ENCODE peak calls at places on chromosomes 11 and 22, in ten cellular contexts. One of them, this sample, is unnamed.
A peak's percentile ranks its signal among the peaks of the same experiment; 100 is the strongest.

GRCh38 chr11:78551066-78551465 is 23.6 kb downstream of the NARS2 start:
- DNase-seq in D721Med: no peak
- DNase-seq in heart left ventricle: no peak
- DNase-seq in mucosa of descending colon: no peak
- DNase-seq in AG10803: no peak
- DNase-seq in dorsolateral prefrontal cortex: no peak
- DNase-seq in WERI-Rb-1: no peak
- DNase-seq in AG09309: no peak
- DNase-seq in HFFc6: no peak
- DNase-seq in astrocyte of the cerebellum: no peak
- DNase-seq in this sample: no peak

GRCh38 chr11:102436546-102436945 is 16.0 kb downstream of the TMEM123 start:
- DNase-seq in D721Med: no peak
- DNase-seq in heart left ventricle: no peak
- DNase-seq in mucosa of descending colon: no peak
- DNase-seq in AG10803: peak; percentile 93
- DNase-seq in dorsolateral prefrontal cortex: no peak
- DNase-seq in WERI-Rb-1: no peak
- DNase-seq in AG09309: peak; percentile 74
- DNase-seq in HFFc6: peak; percentile 67
- DNase-seq in astrocyte of the cerebellum: no peak
- DNase-seq in this sample: no peak

GRCh38 chr11:127643659-127644058 is 643.1 kb upstream of the KIRREL3 start:
- DNase-seq in D721Med: no peak
- DNase-seq in heart left ventricle: no peak
- DNase-seq in mucosa of descending colon: no peak
- DNase-seq in AG10803: no peak
- DNase-seq in dorsolateral prefrontal cortex: no peak
- DNase-seq in WERI-Rb-1: peak; percentile 21
- DNase-seq in AG09309: no peak
- DNase-seq in HFFc6: no peak
- DNase-seq in astrocyte of the cerebellum: no peak
- DNase-seq in this sample: no peak

GRCh38 chr11:83070878-83071640 is 638 bp downstream of the RAB30 start:
- DNase-seq in D721Med: no peak
- DNase-seq in heart left ventricle: peak; percentile 59
- DNase-seq in mucosa of descending colon: peak; percentile 63
- DNase-seq in AG10803: peak; percentile 29
- DNase-seq in dorsolateral prefrontal cortex: peak; percentile 40
- DNase-seq in WERI-Rb-1: peak; percentile 40
- DNase-seq in AG09309: no peak
- DNase-seq in HFFc6: no peak
- DNase-seq in astrocyte of the cerebellum: no peak
- DNase-seq in this sample: no peak

GRCh38 chr11:10906521-10906920 is 48.7 kb upstream of the ZBED5 start:
- DNase-seq in D721Med: no peak
- DNase-seq in heart left ventricle: no peak
- DNase-seq in mucosa of descending colon: no peak
- DNase-seq in AG10803: peak; percentile 87
- DNase-seq in dorsolateral prefrontal cortex: no peak
- DNase-seq in WERI-Rb-1: no peak
- DNase-seq in AG09309: no peak
- DNase-seq in HFFc6: peak; percentile 82
- DNase-seq in astrocyte of the cerebellum: no peak
- DNase-seq in this sample: no peak

GRCh38 chr22:40679964-40680818 is 907 bp downstream of the MCHR1 start:
- DNase-seq in D721Med: peak; percentile 47
- DNase-seq in heart left ventricle: no peak
- DNase-seq in mucosa of descending colon: no peak
- DNase-seq in AG10803: peak; percentile 58
- DNase-seq in dorsolateral prefrontal cortex: no peak
- DNase-seq in WERI-Rb-1: peak; percentile 77
- DNase-seq in AG09309: no peak
- DNase-seq in HFFc6: peak; percentile 23
- DNase-seq in astrocyte of the cerebellum: no peak
- DNase-seq in this sample: no peak

GRCh38 chr11:116162086-116162485 is 610.7 kb downstream of the BUD13 start:
- DNase-seq in D721Med: no peak
- DNase-seq in heart left ventricle: no peak
- DNase-seq in mucosa of descending colon: no peak
- DNase-seq in AG10803: no peak
- DNase-seq in dorsolateral prefrontal cortex: no peak
- DNase-seq in WERI-Rb-1: no peak
- DNase-seq in AG09309: no peak
- DNase-seq in HFFc6: no peak
- DNase-seq in astrocyte of the cerebellum: no peak
- DNase-seq in this sample: no peak

GRCh38 chr11:28123151-28123571 is 15.0 kb downstream of the METTL15 start:
- DNase-seq in D721Med: no peak
- DNase-seq in heart left ventricle: no peak
- DNase-seq in mucosa of descending colon: no peak
- DNase-seq in AG10803: peak; percentile 28
- DNase-seq in dorsolateral prefrontal cortex: no peak
- DNase-seq in WERI-Rb-1: no peak
- DNase-seq in AG09309: peak; percentile 21
- DNase-seq in HFFc6: peak; percentile 38
- DNase-seq in astrocyte of the cerebellum: no peak
- DNase-seq in this sample: no peak

GRCh38 chr11:44226945-44227344 is 83.0 kb downstream of the ALX4 start:
- DNase-seq in D721Med: no peak
- DNase-seq in heart left ventricle: no peak
- DNase-seq in mucosa of descending colon: no peak
- DNase-seq in AG10803: no peak
- DNase-seq in dorsolateral prefrontal cortex: no peak
- DNase-seq in WERI-Rb-1: no peak
- DNase-seq in AG09309: no peak
- DNase-seq in HFFc6: no peak
- DNase-seq in astrocyte of the cerebellum: no peak
- DNase-seq in this sample: no peak

GRCh38 chr11:44224867-44225501 is 85.0 kb downstream of the ALX4 start:
- DNase-seq in D721Med: no peak
- DNase-seq in heart left ventricle: peak; percentile 15
- DNase-seq in mucosa of descending colon: no peak
- DNase-seq in AG10803: no peak
- DNase-seq in dorsolateral prefrontal cortex: no peak
- DNase-seq in WERI-Rb-1: no peak
- DNase-seq in AG09309: no peak
- DNase-seq in HFFc6: no peak
- DNase-seq in astrocyte of the cerebellum: no peak
- DNase-seq in this sample: no peak

GRCh38 chr11:44226472-44226871 is 83.5 kb downstream of the ALX4 start:
- DNase-seq in D721Med: no peak
- DNase-seq in heart left ventricle: no peak
- DNase-seq in mucosa of descending colon: no peak
- DNase-seq in AG10803: no peak
- DNase-seq in dorsolateral prefrontal cortex: no peak
- DNase-seq in WERI-Rb-1: no peak
- DNase-seq in AG09309: no peak
- DNase-seq in HFFc6: no peak
- DNase-seq in astrocyte of the cerebellum: no peak
- DNase-seq in this sample: no peak

GRCh38 chr11:44229003-44229570 is 80.9 kb downstream of the ALX4 start:
- DNase-seq in D721Med: no peak
- DNase-seq in heart left ventricle: no peak
- DNase-seq in mucosa of descending colon: peak; percentile 43
- DNase-seq in AG10803: peak; percentile 22
- DNase-seq in dorsolateral prefrontal cortex: no peak
- DNase-seq in WERI-Rb-1: no peak
- DNase-seq in AG09309: no peak
- DNase-seq in HFFc6: no peak
- DNase-seq in astrocyte of the cerebellum: no peak
- DNase-seq in this sample: no peak

DNA sequence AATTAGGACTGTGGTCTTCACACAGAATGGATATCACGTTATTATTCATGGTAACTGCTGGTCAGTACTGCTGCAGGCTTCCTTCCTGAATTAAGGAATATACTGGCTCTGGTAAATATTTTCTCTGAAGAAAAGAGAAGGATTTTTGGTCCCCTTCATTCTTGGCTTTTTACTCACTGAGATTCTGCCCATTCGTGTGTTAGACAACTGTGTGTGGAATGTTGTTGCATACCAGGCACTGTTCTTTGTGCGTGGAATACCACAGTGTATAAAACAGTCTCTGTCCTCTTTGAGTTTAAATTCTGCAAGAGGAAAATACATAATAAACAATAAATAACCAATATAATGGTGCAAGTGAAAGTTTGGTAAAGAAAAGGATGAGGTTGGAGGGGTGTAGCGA is 80.3 kb downstream of the ALX4 start:
- DNase-seq in D721Med: no peak
- DNase-seq in heart left ventricle: no peak
- DNase-seq in mucosa of descending colon: no peak
- DNase-seq in AG10803: peak; percentile 71
- DNase-seq in dorsolateral prefrontal cortex: no peak
- DNase-seq in WERI-Rb-1: no peak
- DNase-seq in AG09309: no peak
- DNase-seq in HFFc6: peak; percentile 45
- DNase-seq in astrocyte of the cerebellum: no peak
- DNase-seq in this sample: no peak
- TF ChIP-seq CTCF in D721Med: no peak
- TF ChIP-seq CTCF in heart left ventricle: no peak
- TF ChIP-seq CTCF in mucosa of descending colon: no peak
- TF ChIP-seq CTCF in AG10803: no peak
- TF ChIP-seq CTCF in dorsolateral prefrontal cortex: no peak
- TF ChIP-seq CTCF in WERI-Rb-1: no peak
- TF ChIP-seq CTCF in AG09309: no peak
- TF ChIP-seq CTCF in HFFc6: no peak
- TF ChIP-seq CTCF in astrocyte of the cerebellum: no peak
- TF ChIP-seq CTCF in this sample: no peak

GRCh38 chr22:46833228-46833627 is 70.8 kb downstream of the TBC1D22A start:
- DNase-seq in D721Med: no peak
- DNase-seq in heart left ventricle: no peak
- DNase-seq in mucosa of descending colon: no peak
- DNase-seq in AG10803: no peak
- DNase-seq in dorsolateral prefrontal cortex: no peak
- DNase-seq in WERI-Rb-1: peak; percentile 73
- DNase-seq in AG09309: no peak
- DNase-seq in HFFc6: no peak
- DNase-seq in astrocyte of the cerebellum: no peak
- DNase-seq in this sample: no peak
- TF ChIP-seq CTCF in D721Med: no peak
- TF ChIP-seq CTCF in heart left ventricle: peak; percentile 33
- TF ChIP-seq CTCF in mucosa of descending colon: no peak
- TF ChIP-seq CTCF in AG10803: no peak
- TF ChIP-seq CTCF in dorsolateral prefrontal cortex: peak; percentile 22
- TF ChIP-seq CTCF in WERI-Rb-1: peak; percentile 76
- TF ChIP-seq CTCF in AG09309: peak; percentile 12
- TF ChIP-seq CTCF in HFFc6: peak; percentile 39
- TF ChIP-seq CTCF in astrocyte of the cerebellum: peak; percentile 59
- TF ChIP-seq CTCF in this sample: no peak

GRCh38 chr22:35564975-35565867 is 24.6 kb downstream of the RASD2 start:
- DNase-seq in D721Med: no peak
- DNase-seq in heart left ventricle: no peak
- DNase-seq in mucosa of descending colon: no peak
- DNase-seq in AG10803: peak; percentile 72
- DNase-seq in dorsolateral prefrontal cortex: no peak
- DNase-seq in WERI-Rb-1: no peak
- DNase-seq in AG09309: no peak
- DNase-seq in HFFc6: no peak
- DNase-seq in astrocyte of the cerebellum: peak; percentile 57
- DNase-seq in this sample: no peak
- TF ChIP-seq CTCF in D721Med: no peak
- TF ChIP-seq CTCF in heart left ventricle: no peak
- TF ChIP-seq CTCF in mucosa of descending colon: no peak
- TF ChIP-seq CTCF in AG10803: no peak
- TF ChIP-seq CTCF in dorsolateral prefrontal cortex: no peak
- TF ChIP-seq CTCF in WERI-Rb-1: no peak
- TF ChIP-seq CTCF in AG09309: peak; percentile 9
- TF ChIP-seq CTCF in HFFc6: no peak
- TF ChIP-seq CTCF in astrocyte of the cerebellum: no peak
- TF ChIP-seq CTCF in this sample: no peak

GRCh38 chr11:61589961-61590360 is 9.1 kb upstream of the SYT7 start:
- DNase-seq in D721Med: no peak
- DNase-seq in heart left ventricle: no peak
- DNase-seq in mucosa of descending colon: no peak
- DNase-seq in AG10803: no peak
- DNase-seq in dorsolateral prefrontal cortex: no peak
- DNase-seq in WERI-Rb-1: no peak
- DNase-seq in AG09309: no peak
- DNase-seq in HFFc6: no peak
- DNase-seq in astrocyte of the cerebellum: no peak
- DNase-seq in this sample: no peak

GRCh38 chr11:61585115-61585514 is 4.2 kb upstream of the SYT7 start:
- DNase-seq in D721Med: no peak
- DNase-seq in heart left ventricle: no peak
- DNase-seq in mucosa of descending colon: no peak
- DNase-seq in AG10803: no peak
- DNase-seq in dorsolateral prefrontal cortex: no peak
- DNase-seq in WERI-Rb-1: no peak
- DNase-seq in AG09309: no peak
- DNase-seq in HFFc6: no peak
- DNase-seq in astrocyte of the cerebellum: no peak
- DNase-seq in this sample: no peak

GRCh38 chr11:61587541-61587941 is 6.7 kb upstream of the SYT7 start:
- DNase-seq in D721Med: no peak
- DNase-seq in heart left ventricle: peak; percentile 70
- DNase-seq in mucosa of descending colon: peak; percentile 65
- DNase-seq in AG10803: peak; percentile 34
- DNase-seq in dorsolateral prefrontal cortex: no peak
- DNase-seq in WERI-Rb-1: no peak
- DNase-seq in AG09309: no peak
- DNase-seq in HFFc6: no peak
- DNase-seq in astrocyte of the cerebellum: no peak
- DNase-seq in this sample: peak; percentile 71

GRCh38 chr11:61586792-61587430 is 6.0 kb upstream of the SYT7 start:
- DNase-seq in D721Med: no peak
- DNase-seq in heart left ventricle: no peak
- DNase-seq in mucosa of descending colon: no peak
- DNase-seq in AG10803: no peak
- DNase-seq in dorsolateral prefrontal cortex: no peak
- DNase-seq in WERI-Rb-1: peak; percentile 95
- DNase-seq in AG09309: no peak
- DNase-seq in HFFc6: no peak
- DNase-seq in astrocyte of the cerebellum: no peak
- DNase-seq in this sample: no peak

DNA sequence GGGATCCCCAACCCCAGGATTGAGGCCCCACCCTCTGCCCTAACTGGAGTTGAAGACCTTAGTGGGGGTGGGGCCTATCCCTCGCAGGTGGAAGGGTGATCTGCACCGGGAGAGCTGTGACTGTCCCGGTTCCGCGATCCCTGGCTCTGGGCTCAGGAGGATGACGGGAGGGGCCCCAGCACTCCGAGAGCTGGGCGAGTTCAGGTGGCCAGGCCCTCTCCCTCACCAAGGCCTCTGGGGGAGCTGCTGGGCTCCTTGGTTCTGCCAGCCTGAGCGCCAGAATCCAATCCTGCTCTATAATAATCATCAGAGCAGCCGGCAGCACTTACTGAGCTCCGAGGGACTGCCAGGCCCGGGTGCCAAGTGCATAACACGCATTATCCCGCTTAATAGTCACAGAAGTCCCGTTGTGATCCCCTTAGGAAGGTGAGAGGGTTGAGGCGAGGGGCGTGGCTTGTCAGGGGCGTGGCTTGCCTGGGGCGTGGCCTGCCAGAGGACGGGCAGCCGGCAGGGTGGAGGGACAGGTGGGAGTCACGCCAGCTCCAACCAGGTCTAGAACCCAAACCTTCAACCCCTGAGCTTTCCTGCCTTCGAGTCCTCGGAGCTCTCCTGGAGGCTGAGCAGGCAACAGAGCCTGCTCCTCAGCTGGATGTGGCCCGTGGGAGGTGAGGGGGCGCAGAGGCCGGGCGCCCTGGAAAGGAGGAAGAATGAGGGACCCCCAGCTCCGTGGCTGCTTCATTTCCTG is 7.2 kb upstream of the SYT7 start:
- DNase-seq in D721Med: peak; percentile 61
- DNase-seq in heart left ventricle: peak; percentile 59
- DNase-seq in mucosa of descending colon: peak; percentile 88
- DNase-seq in AG10803: no peak
- DNase-seq in dorsolateral prefrontal cortex: no peak
- DNase-seq in WERI-Rb-1: peak; percentile 97
- DNase-seq in AG09309: no peak
- DNase-seq in HFFc6: no peak
- DNase-seq in astrocyte of the cerebellum: no peak
- DNase-seq in this sample: peak; percentile 71
- TF ChIP-seq CTCF in D721Med: no peak
- TF ChIP-seq CTCF in heart left ventricle: peak; percentile 23
- TF ChIP-seq CTCF in mucosa of descending colon: no peak
- TF ChIP-seq CTCF in AG10803: peak; percentile 24
- TF ChIP-seq CTCF in dorsolateral prefrontal cortex: no peak
- TF ChIP-seq CTCF in WERI-Rb-1: peak; percentile 33
- TF ChIP-seq CTCF in AG09309: peak; percentile 22
- TF ChIP-seq CTCF in HFFc6: no peak
- TF ChIP-seq CTCF in astrocyte of the cerebellum: peak; percentile 41
- TF ChIP-seq CTCF in this sample: peak; percentile 49

This sample was measured in RWPE1.